ENCODE peak calls at places on chromosomes 13 and 19, in seven cellular contexts. A is cardiac muscle cell, P is testis, T is lung, I is left ventricle myocardium inferior, O is ovary, Z is thoracic aorta. Y is an unnamed sample.

GRCh38 chr19:29266001-29266400 is 53.0 kb upstream of the UQCRFS1 start:
- DNase-seq in A (no peak), P (no peak), T (no peak), I (no peak), O (no peak), Z (no peak), Y (no peak)

GRCh38 chr19:16655727-16656126 is 4.2 kb downstream of the SMIM7 start:
- DNase-seq in A (no peak), P (no peak), T (no peak), I (no peak), O (no peak), Z (no peak), Y (no peak)

GRCh38 chr19:3969435-3970312 is 1.2 kb downstream of the DAPK3 start:
- DNase-seq in A (peak; percentile 85), P (no peak), T (no peak), I (no peak), O (peak; percentile 44), Z (no peak), Y (no peak)

GRCh38 chr19:43773725-43774102 is 7.1 kb downstream of the KCNN4 start:
- DNase-seq in A (no peak), P (no peak), T (no peak), I (no peak), O (no peak), Z (no peak), Y (no peak)

GRCh38 chr19:55702131-55702627 is 27.2 kb downstream of the EPN1 start:
- DNase-seq in A (peak; percentile 71), P (peak; percentile 85), T (no peak), I (no peak), O (peak; percentile 22), Z (no peak), Y (no peak)

GRCh38 chr13:50119593-50119992 is 104.3 kb downstream of the KCNRG start:
- DNase-seq in A (peak; percentile 79), P (no peak), T (no peak), I (no peak), O (no peak), Z (no peak), Y (peak; percentile 38)

GRCh38 chr13:112715715-112716460 is 26.1 kb downstream of the ATP11A start:
- DNase-seq in A (no peak), P (no peak), T (no peak), I (no peak), O (peak; percentile 23), Z (no peak), Y (no peak)

GRCh38 chr19:18865973-18866799 is 29.8 kb downstream of the CERS1 start:
- DNase-seq in A (peak; percentile 68), P (peak; percentile 80), T (no peak), I (peak; percentile 66), O (peak; percentile 79), Z (no peak), Y (peak; percentile 80)

GRCh38 chr13:46553521-46553885 is 533 bp downstream of the LRCH1 start:
- DNase-seq in A (no peak), P (no peak), T (no peak), I (no peak), O (peak; percentile 74), Z (no peak), Y (peak; percentile 18)

GRCh38 chr19:15201374-15202023 is 704 bp upstream of the NOTCH3 start:
- DNase-seq in A (no peak), P (no peak), T (no peak), I (no peak), O (no peak), Z (no peak), Y (no peak)

GRCh38 chr13:89891416-89891815 is 1456.1 kb upstream of the MIR17HG start:
- DNase-seq in A (no peak), P (no peak), T (no peak), I (no peak), O (no peak), Z (no peak), Y (no peak)

GRCh38 chr19:6070179-6071102 is 39.9 kb downstream of the RFX2 start:
- DNase-seq in A (no peak), P (no peak), T (peak; percentile 16), I (no peak), O (no peak), Z (no peak), Y (no peak)

GRCh38 chr13:21399741-21400140 is 59.4 kb downstream of the ZDHHC20 start:
- DNase-seq in A (peak; percentile 22), P (no peak), T (no peak), I (no peak), O (no peak), Z (no peak), Y (no peak)

GRCh38 chr13:52036037-52036436 is 11.5 kb downstream of the UTP14C start:
- DNase-seq in A (no peak), P (no peak), T (no peak), I (no peak), O (no peak), Z (no peak), Y (no peak)

GRCh38 chr19:15412832-15413231 is 6.0 kb downstream of the AKAP8L start:
- DNase-seq in A (no peak), P (no peak), T (no peak), I (no peak), O (no peak), Z (no peak), Y (no peak)

GRCh38 chr19:13038306-13039210 is 43.3 kb downstream of the NFIX start:
- DNase-seq in A (no peak), P (no peak), T (no peak), I (no peak), O (no peak), Z (no peak), Y (no peak)
- TF ChIP-seq CTCF in A (no peak), P (no peak), T (no peak), I (no peak), O (no peak), Z (no peak), Y (no peak)

GRCh38 chr13:78658630-78659449 is at the start of gene OBI1:
- DNase-seq in A (peak; percentile 93), P (peak; percentile 97), T (peak; percentile 91), I (peak; percentile 93), O (peak; percentile 89), Z (peak; percentile 53), Y (peak; percentile 91)

GRCh38 chr13:78662467-78662866 is 3.5 kb upstream of the OBI1 start:
- DNase-seq in A (no peak), P (no peak), T (no peak), I (no peak), O (no peak), Z (no peak), Y (no peak)

GRCh38 chr13:78659450-78660110 is 625 bp upstream of the OBI1 start:
- DNase-seq in A (no peak), P (no peak), T (no peak), I (no peak), O (no peak), Z (no peak), Y (no peak)

GRCh38 chr13:78657699-78658629 is 991 bp downstream of the OBI1 start:
- DNase-seq in A (peak; percentile 17), P (no peak), T (no peak), I (no peak), O (no peak), Z (no peak), Y (no peak)

DNA sequence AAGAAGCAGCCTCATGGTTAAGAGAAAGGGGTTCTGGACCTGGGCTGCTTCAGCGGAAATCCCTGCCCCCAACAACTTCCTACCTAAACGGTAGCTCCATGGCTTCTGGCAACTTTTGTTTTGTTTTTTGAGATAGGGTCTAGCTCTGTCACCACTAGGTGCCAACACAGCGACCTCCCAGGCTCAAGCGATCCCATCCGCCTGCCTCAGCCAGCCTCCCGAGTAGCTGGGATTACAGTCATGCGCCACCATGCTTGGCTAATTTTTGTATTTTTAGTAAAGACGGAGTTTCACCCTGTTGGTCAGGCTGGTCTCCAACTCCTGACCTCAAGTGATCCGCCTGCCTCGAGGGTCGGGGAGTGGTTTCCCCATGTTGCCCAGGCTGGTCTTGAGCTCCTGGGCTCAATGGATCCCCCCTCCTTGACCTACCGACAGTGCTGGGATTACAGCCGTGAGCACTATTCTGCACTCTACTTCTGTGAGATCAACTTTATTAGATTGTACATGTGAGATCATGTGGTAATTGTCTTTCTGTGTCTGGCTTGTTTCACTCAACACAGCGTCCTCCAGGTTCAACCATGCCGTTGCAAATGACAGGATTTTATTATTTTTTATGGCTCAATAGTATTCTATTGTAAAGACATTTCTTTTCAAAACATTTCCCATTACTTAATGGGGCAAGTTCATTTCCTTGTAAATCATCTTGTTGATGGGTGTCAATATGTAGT is 1.3 kb upstream of the OBI1 start:
- DNase-seq in A (peak; percentile 24), P (peak; percentile 45), T (no peak), I (no peak), O (peak; percentile 21), Z (no peak), Y (peak; percentile 63)
- H3K4me3 ChIP-seq in A (no peak overlapping the region), P (peak overlapping the region; percentile 80), T (no peak overlapping the region), I (peak overlapping the region; percentile 98), O (peak overlapping the region; percentile 93), Z (peak overlapping the region; percentile 90), Y (peak overlapping the region; percentile 69)

DNA sequence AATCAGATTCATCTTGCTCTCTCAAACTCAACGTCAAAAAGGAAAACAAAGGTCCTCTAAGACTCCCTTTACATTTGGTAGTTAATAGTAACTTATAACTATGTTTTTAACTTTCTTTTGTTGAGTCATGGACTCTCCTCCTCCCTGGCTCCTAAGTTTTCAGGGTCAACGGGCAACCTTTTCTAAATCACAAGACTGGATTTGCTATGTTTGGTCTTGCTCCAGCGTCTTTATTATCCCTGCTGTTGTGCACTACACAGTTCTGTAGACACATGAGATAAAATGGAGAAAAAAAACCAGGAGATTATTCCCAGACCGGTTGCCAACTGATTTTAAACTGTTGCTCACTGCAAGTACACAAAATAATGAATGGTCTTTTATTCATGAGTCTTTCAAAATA is 1.9 kb upstream of the ITM2B start:
- DNase-seq in A (peak; percentile 81), P (peak; percentile 39), T (no peak), I (no peak), O (no peak), Z (no peak), Y (no peak)
- H3K4me1 ChIP-seq in A (peaks cover 17% of the 10 kb centered on the region), P (peaks cover 23% of the 10 kb centered on the region), T (peaks cover 3% of the 10 kb centered on the region), I (peaks cover 48% of the 10 kb centered on the region), O (peaks cover 7% of the 10 kb centered on the region), Z (peaks cover 8% of the 10 kb centered on the region), Y (peaks cover 4% of the 10 kb centered on the region)

GRCh38 chr19:33212773-33213172 is 12.9 kb downstream of the SLC7A10 start:
- DNase-seq in A (no peak), P (no peak), T (no peak), I (no peak), O (no peak), Z (no peak), Y (peak; percentile 8)

GRCh38 chr19:33216198-33216830 is 9.3 kb downstream of the SLC7A10 start:
- DNase-seq in A (no peak), P (no peak), T (no peak), I (no peak), O (no peak), Z (no peak), Y (no peak)

GRCh38 chr19:33215438-33216197 is 10.0 kb downstream of the SLC7A10 start:
- DNase-seq in A (no peak), P (no peak), T (no peak), I (no peak), O (no peak), Z (no peak), Y (no peak)

GRCh38 chr19:33212024-33212772 is 13.5 kb downstream of the SLC7A10 start:
- DNase-seq in A (no peak), P (no peak), T (no peak), I (no peak), O (no peak), Z (no peak), Y (no peak)

DNA sequence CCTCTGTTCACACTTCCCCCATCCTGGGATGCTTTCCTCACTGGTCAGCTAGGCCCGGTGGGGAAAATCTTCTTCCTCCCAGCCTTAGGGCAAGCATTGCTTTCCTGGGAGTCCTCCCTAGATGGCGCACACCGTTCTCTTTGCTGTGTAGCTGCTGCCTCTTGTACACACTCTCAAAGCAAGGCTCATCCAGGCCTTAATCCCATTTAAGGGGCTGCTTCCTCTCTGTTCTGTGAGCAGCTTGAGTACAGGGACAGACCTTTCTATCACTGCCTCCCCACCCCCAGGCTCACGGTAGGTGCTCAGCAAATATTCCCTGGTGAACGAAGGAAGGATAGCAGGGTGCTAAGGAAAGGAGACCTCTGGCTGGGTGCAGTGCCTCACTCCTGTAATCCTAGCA is 11.0 kb downstream of the SLC7A10 start:
- DNase-seq in A (peak; percentile 63), P (no peak), T (no peak), I (no peak), O (no peak), Z (no peak), Y (peak; percentile 47)
- TF ChIP-seq CTCF in A (peak; percentile 62), P (no peak), T (no peak), I (no peak), O (no peak), Z (no peak), Y (peak; percentile 48)